ENCODE peak calls at places on chromosomes 4 and X, in eight cellular contexts. V, M, J, L, A, C, Z and G are unnamed samples.

GRCh38 chr4:116870667-116871066 is 214.7 kb downstream of the TRAM1L1 start:
- DNase-seq in L (no peak), J (no peak), Z (no peak), V (no peak), M (no peak), A (no peak), C (no peak), G (no peak)

GRCh38 chr4:147853706-147854105 is 121.8 kb downstream of the ARHGAP10 start:
- DNase-seq in Z (no peak), L (no peak), C (no peak), V (no peak), M (no peak), A (no peak), J (no peak), G (no peak)

GRCh38 chr4:113603926-113604325 is 157.6 kb downstream of the CAMK2D start:
- DNase-seq in Z (no peak), M (no peak), A (no peak), V (no peak), C (no peak), J (no peak), L (no peak), G (no peak)

GRCh38 chr4:184361443-184361842 is 112.9 kb downstream of the IRF2 start:
- DNase-seq in L (no peak), V (no peak), M (no peak), Z (no peak), J (no peak), A (no peak), C (no peak), G (no peak)

GRCh38 chrX:23317799-23318724 is 16.6 kb upstream of the PTCHD1 start:
- DNase-seq in M (no peak), L (no peak), A (peak; percentile 15), J (peak; percentile 41), V (no peak), Z (no peak), C (no peak), G (no peak)

GRCh38 chr4:81052119-81053068 is 21.9 kb downstream of the BMP3 start:
- DNase-seq in C (no peak), A (no peak), Z (peak; percentile 52), M (peak; percentile 59), J (peak; percentile 69), L (no peak), V (no peak), G (no peak)

GRCh38 chr4:170827562-170828260 is 738.0 kb upstream of the AADAT start:
- DNase-seq in Z (no peak), J (no peak), V (no peak), C (no peak), L (no peak), A (no peak), M (no peak), G (no peak)

GRCh38 chrX:71111141-71111843 is at the start of gene IL2RG:
- DNase-seq in Z (peak; percentile 46), V (no peak), A (no peak), J (peak; percentile 67), C (no peak), M (no peak), L (no peak), G (peak; percentile 6)

GRCh38 chr4:70992354-70992753 is 1.1 kb upstream of the DCK start:
- DNase-seq in V (no peak), A (no peak), M (peak; percentile 23), Z (no peak), J (peak; percentile 58), L (no peak), C (no peak), G (no peak)

GRCh38 chr4:137065306-137065705 is 467.0 kb downstream of the PCDH18 start:
- DNase-seq in C (no peak), A (no peak), Z (no peak), M (no peak), V (no peak), J (no peak), L (no peak), G (no peak)

GRCh38 chr4:66613591-66613990 is 931.7 kb downstream of the CENPC start:
- DNase-seq in L (no peak), V (no peak), C (no peak), A (no peak), Z (no peak), J (no peak), M (no peak), G (no peak)

GRCh38 chr4:153950100-153950979 is 161.5 kb upstream of the SFRP2 start:
- DNase-seq in A (no peak), C (no peak), Z (no peak), L (no peak), V (no peak), M (no peak), J (peak; percentile 38), G (no peak)

GRCh38 chr4:84887824-84888223 is 78.7 kb downstream of the WDFY3 start:
- DNase-seq in A (no peak), C (no peak), M (no peak), Z (no peak), L (no peak), V (no peak), J (peak; percentile 21), G (no peak)

GRCh38 chrX:99394450-99394849 is 1015.6 kb downstream of the PCDH19 start:
- DNase-seq in A (no peak), Z (no peak), M (no peak), C (no peak), V (no peak), L (no peak), J (no peak), G (no peak)

GRCh38 chrX:40550069-40550468 is 30.7 kb upstream of the ATP6AP2 start:
- DNase-seq in L (no peak), V (peak; percentile 53), C (no peak), A (no peak), Z (no peak), J (no peak), M (no peak), G (no peak)

GRCh38 chrX:40546870-40547269 is 33.9 kb upstream of the ATP6AP2 start:
- DNase-seq in J (no peak), V (no peak), A (no peak), L (no peak), Z (no peak), C (no peak), M (no peak), G (no peak)

GRCh38 chrX:40558590-40558989 is 22.2 kb upstream of the ATP6AP2 start:
- DNase-seq in V (no peak), A (no peak), J (no peak), L (no peak), Z (no peak), C (no peak), M (no peak), G (no peak)

GRCh38 chrX:40552768-40553167 is 28.0 kb upstream of the ATP6AP2 start:
- DNase-seq in Z (no peak), C (no peak), L (no peak), V (no peak), A (peak; percentile 15), J (peak; percentile 34), M (no peak), G (no peak)
- TF ChIP-seq CTCF in Z (no peak), C (no peak), L (peak; percentile 48), V (no peak), A (peak; percentile 34), J (peak; percentile 60), M (peak; percentile 20), G (no peak)

DNA sequence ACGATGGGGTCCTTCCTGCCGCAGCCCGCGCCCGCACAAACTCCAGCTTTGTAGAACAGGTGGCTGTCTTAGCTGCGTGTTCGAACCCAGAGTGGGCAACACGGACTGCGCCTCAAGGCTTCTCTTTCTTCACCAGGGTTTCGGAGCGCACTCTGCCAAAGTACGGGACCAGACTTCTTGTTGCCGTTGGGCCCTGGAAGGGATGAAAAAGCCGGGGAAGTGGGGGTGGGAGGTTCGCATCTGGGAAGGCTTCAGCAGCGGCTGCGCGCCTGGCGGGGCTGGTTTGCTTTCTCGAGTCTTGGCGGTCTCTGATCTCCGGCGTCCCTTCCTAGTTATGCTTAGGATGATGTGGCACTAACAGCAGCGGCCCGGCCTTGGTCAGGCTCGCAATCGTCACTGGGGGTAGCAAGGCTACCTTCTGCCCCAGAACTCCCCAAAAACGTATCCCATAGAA is 673 bp downstream of the PARM1 start:
- DNase-seq in C (no peak), A (no peak), M (no peak), Z (peak; percentile 28), V (peak; percentile 52), J (no peak), L (peak; percentile 17), G (no peak)
- TF ChIP-seq POLR2A in C (no peak), A (no peak), M (no peak), Z (no peak), V (no peak), J (no peak), L (no peak), G (no peak)

DNA sequence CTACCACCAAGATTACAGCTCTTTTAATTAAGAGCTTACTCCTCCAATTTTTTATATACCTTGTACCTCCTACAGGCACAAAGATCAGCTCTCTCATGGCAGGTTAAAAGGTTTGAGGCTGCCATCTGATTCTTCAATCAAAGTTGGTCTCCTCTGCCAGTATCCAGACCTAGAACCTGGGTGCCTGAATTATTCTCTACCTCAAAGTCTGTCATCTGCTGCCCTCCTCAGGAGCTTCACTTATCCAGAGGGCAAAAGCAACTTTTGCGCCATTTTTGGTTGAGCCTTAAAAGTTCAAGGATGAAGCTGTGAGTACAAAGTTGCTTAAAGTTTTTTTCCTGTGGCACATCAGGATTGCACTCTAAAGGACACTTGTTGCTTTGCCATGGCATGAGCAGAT is 343.7 kb upstream of the PPP1R2C start:
- DNase-seq in M (no peak), A (no peak), L (no peak), J (no peak), C (no peak), Z (no peak), V (no peak), G (no peak)
- TF ChIP-seq CTCF in M (no peak), A (no peak), L (no peak), J (no peak), C (no peak), Z (no peak), V (no peak), G (no peak)

DNA sequence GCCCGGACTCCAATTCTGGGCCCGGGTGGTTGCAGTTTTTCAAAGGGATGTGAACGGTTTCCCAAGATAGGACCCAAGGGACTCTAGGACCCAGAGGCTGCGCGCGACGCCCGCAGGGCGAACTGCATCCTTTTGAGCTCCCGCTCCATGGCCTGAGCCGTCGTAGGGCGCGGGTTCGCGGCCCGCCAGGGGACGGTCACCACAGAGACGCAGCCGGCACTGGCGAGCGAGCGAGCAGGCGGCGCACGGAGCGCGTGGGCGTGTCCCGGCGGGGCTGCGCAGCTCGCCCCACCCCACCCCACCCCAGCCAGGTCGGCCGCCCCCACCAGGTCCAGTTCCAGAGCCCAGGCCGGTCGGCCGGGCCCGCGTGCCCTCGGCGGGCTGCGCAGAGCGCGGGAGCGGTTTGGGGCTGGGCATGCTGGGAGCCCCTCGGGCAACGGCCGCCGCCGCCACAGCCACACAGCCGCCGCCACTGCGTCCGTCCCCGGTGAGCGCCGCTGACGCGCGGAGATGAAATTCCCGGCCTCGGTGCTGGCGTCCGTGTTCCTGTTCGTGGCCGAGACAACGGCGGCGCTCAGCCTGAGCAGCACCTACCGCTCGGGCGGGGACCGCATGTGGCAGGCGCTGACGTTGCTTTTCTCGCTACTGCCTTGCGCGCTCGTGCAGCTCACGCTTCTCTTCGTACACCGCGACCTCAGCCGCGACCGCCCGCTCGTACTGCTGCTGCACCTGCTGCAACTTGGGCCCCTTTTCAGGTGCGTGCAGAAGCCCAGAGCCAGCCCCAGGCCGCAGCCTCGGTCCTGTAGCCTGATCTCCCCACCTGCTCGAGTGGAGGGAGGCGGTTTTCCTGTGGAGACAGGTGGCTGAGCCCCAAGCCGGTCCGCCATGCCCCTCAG is at the start of gene XK:
- DNase-seq in J (peak; percentile 84), A (peak; percentile 2), M (peak; percentile 71), Z (peak; percentile 65), C (no peak), L (peak; percentile 28), V (peak; percentile 74), G (no peak)
- TF ChIP-seq POLR2A in J (peak; percentile 64), A (peak; percentile 50), M (peak; percentile 45), Z (no peak), C (no peak), L (no peak), V (no peak), G (no peak)